ENCODE peak calls at places on chromosomes 16 and 17, in five cellular contexts. C, H, W, I and T are unnamed samples.

GRCh38 chr16:66728804-66729203 is 22.6 kb downstream of the DYNC1LI2 start:
- DNase-seq in C (no peak), I (no peak), W (no peak), H (no peak), T (no peak)

GRCh38 chr16:29645699-29646187 is 17.3 kb upstream of the SPN start:
- DNase-seq in I (peak), W (no peak), H (peak), C (no peak), T (peak)

GRCh38 chr16:78703951-78704350 is 604.5 kb downstream of the WWOX start:
- DNase-seq in W (no peak), H (peak), I (no peak), C (no peak), T (no peak)

GRCh38 chr16:57688487-57688986 is 6.1 kb upstream of the DRC7 start:
- DNase-seq in C (no peak), I (no peak), W (no peak), H (no peak), T (no peak)

GRCh38 chr16:83779881-83780280 is 27.9 kb upstream of the HSBP1 start:
- DNase-seq in I (no peak), H (peak), C (no peak), W (no peak), T (no peak)

GRCh38 chr17:36493956-36494355 is 7.5 kb downstream of the ZNHIT3 start:
- DNase-seq in C (no peak), I (no peak), H (no peak), W (no peak), T (no peak)

GRCh38 chr17:78026381-78026780 is 67.9 kb downstream of the TNRC6C start:
- DNase-seq in W (no peak), C (no peak), H (peak), I (no peak), T (no peak)

GRCh38 chr17:73189417-73190099 is 3.3 kb upstream of the COG1 start:
- DNase-seq in H (peak), W (no peak), I (peak), C (no peak), T (peak)

GRCh38 chr16:79800016-79800608 is 199.6 kb upstream of the MAF start:
- DNase-seq in C (no peak), I (no peak), W (no peak), H (no peak), T (no peak)

GRCh38 chr16:56300901-56301351 is 109.6 kb downstream of the GNAO1 start:
- DNase-seq in W (no peak), H (no peak), I (no peak), C (no peak), T (no peak)

GRCh38 chr16:85215478-85216120 is 103.3 kb upstream of the CIBAR2 start:
- DNase-seq in W (no peak), I (no peak), H (no peak), C (no peak), T (no peak)

GRCh38 chr16:68972720-68973119 is 129.4 kb downstream of the TANGO6 start:
- DNase-seq in I (peak), H (peak), C (no peak), W (peak), T (no peak)

GRCh38 chr17:26809033-26809432 is 484.9 kb upstream of the WSB1 start:
- DNase-seq in I (no peak), W (no peak), C (no peak), H (no peak), T (no peak)

GRCh38 chr17:35022536-35023063 is 40.9 kb downstream of the RFFL start:
- DNase-seq in W (peak), I (peak), H (peak), C (peak), T (peak)
- TF ChIP-seq CTCF in W (no peak), I (no peak), H (peak), C (no peak), T (no peak)

DNA sequence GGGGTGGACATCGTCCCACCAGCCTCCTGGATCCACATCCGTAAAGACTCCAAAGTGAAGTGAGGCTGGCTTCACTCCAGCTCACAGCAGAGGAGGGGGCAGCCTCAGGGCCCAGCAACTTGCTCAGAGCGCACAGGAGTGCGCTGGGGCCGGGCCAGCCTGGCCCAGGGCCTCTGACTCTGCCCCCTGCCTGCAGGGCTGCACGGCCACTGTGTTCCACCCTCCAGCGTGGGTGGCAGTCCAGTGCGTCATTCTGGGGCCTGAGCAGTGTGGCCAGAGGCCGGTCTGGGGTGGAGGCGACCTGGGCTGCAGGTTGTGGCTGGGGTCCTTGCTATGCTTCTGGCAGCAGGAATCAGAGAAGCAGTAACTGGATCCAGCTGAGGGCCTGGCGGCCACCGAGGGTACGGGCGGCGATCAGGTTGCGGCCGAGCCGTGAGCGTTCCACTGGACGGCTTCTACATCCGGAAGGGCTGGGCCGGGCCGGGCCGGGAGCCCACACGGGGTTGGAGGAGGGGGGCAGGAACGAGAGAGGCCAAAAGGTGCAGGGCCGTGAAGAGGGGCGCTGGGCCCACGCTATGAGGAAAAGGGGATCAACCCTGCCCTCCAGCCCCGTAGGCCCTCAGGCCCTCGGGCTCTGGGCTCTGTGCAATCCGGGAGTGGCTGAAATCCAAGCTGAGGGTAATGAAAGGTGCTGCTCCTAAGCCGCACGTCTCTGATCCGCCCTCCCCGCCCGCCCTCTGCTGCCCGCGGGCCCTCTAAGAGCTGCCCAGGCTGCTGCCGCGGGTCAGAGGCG is at the start of gene FSCN2:
- DNase-seq in H (peak), I (no peak), C (peak), W (no peak), T (no peak)
- TF ChIP-seq CTCF in H (peak), I (no peak), C (no peak), W (no peak), T (no peak)

DNA sequence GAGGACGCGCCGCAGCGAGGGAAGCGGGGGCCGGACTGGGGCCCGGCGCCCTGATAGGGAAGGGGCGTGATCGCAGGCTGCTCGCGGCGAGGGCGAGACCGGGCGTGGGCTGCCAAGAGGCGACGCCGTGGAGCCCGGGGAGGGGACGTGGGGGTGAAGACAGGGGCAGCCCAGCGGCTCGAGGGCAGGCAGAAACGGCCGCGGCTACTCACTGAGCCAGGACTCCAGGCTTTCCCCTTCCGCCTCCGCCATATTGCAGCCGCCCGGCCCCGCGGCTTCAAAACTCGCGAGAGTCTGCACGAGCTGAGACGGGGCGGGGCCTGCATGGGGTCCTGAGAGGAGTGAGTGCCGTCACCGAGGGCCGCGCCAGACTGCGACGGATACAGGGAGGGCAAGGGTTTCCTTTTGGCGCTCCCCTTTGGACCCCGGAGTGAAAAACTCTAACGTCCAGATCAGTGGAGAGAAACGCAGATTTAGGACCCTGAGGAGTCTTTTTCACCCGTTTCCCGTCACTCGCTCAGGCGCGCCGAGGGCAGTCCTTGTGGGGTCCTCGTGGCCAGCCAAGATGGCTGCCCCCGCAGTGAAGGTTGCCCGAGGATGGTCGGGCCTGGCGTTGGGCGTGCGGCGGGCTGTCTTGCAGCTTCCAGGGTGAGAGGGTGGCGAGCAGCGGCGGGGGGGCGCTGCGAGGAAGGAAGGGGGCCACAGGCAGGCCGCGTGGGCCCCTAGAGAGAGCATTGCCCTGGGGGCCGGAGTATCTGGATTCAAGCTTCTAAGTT is at the start of the genes GGA3 and MRPS7:
- DNase-seq in H (peak), W (peak), I (peak), C (peak), T (peak)
- TF ChIP-seq CTCF in H (no peak), W (no peak), I (no peak), C (no peak), T (no peak)

DNA sequence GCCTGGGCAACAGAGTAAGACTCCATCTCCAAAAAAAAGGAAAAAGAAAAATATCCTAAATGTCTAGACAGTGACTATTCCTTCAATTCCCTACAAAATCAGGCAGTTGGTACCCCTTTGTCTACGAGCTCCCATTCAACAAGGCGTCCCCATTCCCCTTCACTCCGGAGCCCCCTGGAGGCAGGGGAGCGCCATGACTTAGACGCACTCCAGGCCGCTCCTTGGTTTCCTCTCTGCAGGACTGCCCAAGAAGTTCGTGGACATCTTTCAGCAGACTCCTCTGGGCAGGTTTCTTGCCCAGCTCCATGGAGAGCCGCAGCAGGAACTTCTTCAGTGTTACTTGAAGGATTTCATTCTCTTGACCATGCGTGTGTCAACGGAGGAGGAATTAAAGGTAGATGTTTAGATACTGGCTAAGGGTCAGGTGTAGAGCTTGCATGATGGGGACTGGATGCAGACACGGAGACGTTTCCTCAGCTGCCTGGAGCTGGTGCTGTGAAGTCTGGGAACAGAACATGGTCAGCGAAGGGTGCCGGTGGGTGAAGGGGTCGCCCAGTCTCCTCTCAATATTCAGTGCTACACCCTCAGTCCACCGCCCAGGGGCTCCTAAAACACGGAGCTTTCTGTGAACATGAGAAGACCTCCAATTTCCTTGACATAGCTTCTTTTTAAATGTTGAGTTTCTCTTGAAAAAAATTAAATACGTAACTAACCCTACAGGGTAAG is 53.3 kb upstream of the ENDOV start:
- DNase-seq in H (peak), I (peak), W (no peak), C (no peak), T (no peak)
- TF ChIP-seq CTCF in H (peak), I (peak), W (peak), C (peak), T (peak)